ENCODE peak calls at places on chromosomes 7 and 10, in eight cellular contexts. U is SHP77, O is nucleus accumbens, Z is glomerular endothelial cell, F is lung microvascular endothelial cell, V is SK-N-DZ, L is HuH-7, Y is fibroblast of the aortic adventitia. M is an unnamed sample.

GRCh38 chr10:133163889-133164815 is 4.1 kb downstream of the KNDC1 start:
- DNase-seq in U (no peak), O (no peak), Z (no peak), F (no peak), V (no peak), L (no peak), Y (no peak), M (no peak)

GRCh38 chr10:56370217-56371113 is 9.4 kb upstream of the ZWINT start:
- DNase-seq in U (no peak), O (no peak), Z (no peak), F (no peak), V (no peak), L (no peak), Y (no peak), M (peak; percentile 26)

GRCh38 chr10:34557173-34557572 is 257.9 kb downstream of the PARD3 start:
- DNase-seq in U (no peak), O (no peak), Z (no peak), F (no peak), V (no peak), L (no peak), Y (no peak), M (no peak)

GRCh38 chr10:80357000-80357803 is 621 bp downstream of the DYDC2 start:
- DNase-seq in U (no peak), O (no peak), Z (no peak), F (no peak), V (peak; percentile 43), L (no peak), Y (no peak), M (no peak)

GRCh38 chr10:50990568-50991495 is 83.5 kb upstream of the PRKG1 start:
- DNase-seq in U (no peak), O (no peak), Z (peak; percentile 25), F (peak; percentile 55), V (no peak), L (peak; percentile 18), Y (peak; percentile 93), M (peak; percentile 11)

GRCh38 chr7:119228482-119228881 is 1004.0 kb downstream of the ANKRD7 start:
- DNase-seq in U (no peak), O (no peak), Z (no peak), F (no peak), V (no peak), L (no peak), Y (no peak), M (no peak)

GRCh38 chr7:102125127-102125561 is 161.5 kb upstream of the SH2B2 start:
- DNase-seq in U (no peak), O (no peak), Z (no peak), F (no peak), V (no peak), L (no peak), Y (peak; percentile 68), M (no peak)

GRCh38 chr10:49119746-49120145 is 4.4 kb upstream of the VSTM4 start:
- DNase-seq in U (no peak), O (no peak), Z (no peak), F (no peak), V (no peak), L (no peak), Y (no peak), M (no peak)

GRCh38 chr10:11658801-11659368 is 47.4 kb upstream of the USP6NL start:
- DNase-seq in U (no peak), O (no peak), Z (no peak), F (no peak), V (no peak), L (no peak), Y (no peak), M (no peak)

GRCh38 chr10:44947356-44948152 is 12.0 kb upstream of the RASSF4 start:
- DNase-seq in U (no peak), O (no peak), Z (no peak), F (no peak), V (no peak), L (no peak), Y (no peak), M (no peak)

GRCh38 chr7:33183504-33183903 is 54.1 kb downstream of the BBS9 start:
- DNase-seq in U (no peak), O (no peak), Z (no peak), F (no peak), V (no peak), L (no peak), Y (no peak), M (no peak)

M was measured in activated naive CD4-positive, alpha-beta T cell treated with anti-CD3 and anti-CD28 coated beads, Interleukin-2, amount 50 U/mL, for 72 hours.